ENCODE peak calls at places on chromosomes 11 and 22, in four cellular contexts. One of them, this sample, is unnamed.

GRCh38 chr11:2795491-2795991 is 90.0 kb downstream of the CDKN1C start:
- DNase-seq in psoas muscle: peak; percentile 50
- DNase-seq in AG10803: no peak
- DNase-seq in colonic mucosa: peak; percentile 17
- DNase-seq in this sample: no peak

GRCh38 chr11:71358963-71359567 is 89.1 kb downstream of the DHCR7 start:
- DNase-seq in psoas muscle: no peak
- DNase-seq in AG10803: no peak
- DNase-seq in colonic mucosa: no peak
- DNase-seq in this sample: no peak

GRCh38 chr22:46053563-46054090 is 76.7 kb upstream of the WNT7B start:
- DNase-seq in psoas muscle: peak; percentile 92
- DNase-seq in AG10803: peak; percentile 64
- DNase-seq in colonic mucosa: peak; percentile 89
- DNase-seq in this sample: no peak

GRCh38 chr11:6116638-6117037 is 9.2 kb downstream of the OR56B4 start:
- DNase-seq in psoas muscle: no peak
- DNase-seq in AG10803: no peak
- DNase-seq in colonic mucosa: no peak
- DNase-seq in this sample: no peak

GRCh38 chr11:113847111-113847510 is 28.3 kb downstream of the USP28 start:
- DNase-seq in psoas muscle: no peak
- DNase-seq in AG10803: no peak
- DNase-seq in colonic mucosa: no peak
- DNase-seq in this sample: no peak

GRCh38 chr22:41780714-41781507 is 19.6 kb upstream of the CCDC134 start:
- DNase-seq in psoas muscle: peak; percentile 80
- DNase-seq in AG10803: peak; percentile 56
- DNase-seq in colonic mucosa: peak; percentile 62
- DNase-seq in this sample: no peak

GRCh38 chr22:40183029-40183581 is 5.4 kb downstream of the TNRC6B start:
- DNase-seq in psoas muscle: no peak
- DNase-seq in AG10803: peak; percentile 92
- DNase-seq in colonic mucosa: no peak
- DNase-seq in this sample: peak; percentile 63

GRCh38 chr22:48881326-48881980 is 946.2 kb downstream of the BRD1 start:
- DNase-seq in psoas muscle: peak; percentile 3
- DNase-seq in AG10803: no peak
- DNase-seq in colonic mucosa: no peak
- DNase-seq in this sample: no peak

GRCh38 chr11:74232316-74232950 is 61.3 kb downstream of the PPME1 start:
- DNase-seq in psoas muscle: no peak
- DNase-seq in AG10803: no peak
- DNase-seq in colonic mucosa: no peak
- DNase-seq in this sample: no peak

GRCh38 chr11:76459299-76459698 is 14.5 kb downstream of the EMSY start:
- DNase-seq in psoas muscle: no peak
- DNase-seq in AG10803: no peak
- DNase-seq in colonic mucosa: no peak
- DNase-seq in this sample: no peak

GRCh38 chr11:94855666-94856065 is 87.5 kb downstream of the AMOTL1 start:
- DNase-seq in psoas muscle: no peak
- DNase-seq in AG10803: no peak
- DNase-seq in colonic mucosa: no peak
- DNase-seq in this sample: no peak

GRCh38 chr11:69132301-69132670 is 23.4 kb upstream of the SMIM38 start:
- DNase-seq in psoas muscle: no peak
- DNase-seq in AG10803: no peak
- DNase-seq in colonic mucosa: no peak
- DNase-seq in this sample: no peak

GRCh38 chr22:20054034-20054427 is 26.0 kb upstream of the DGCR8 start:
- DNase-seq in psoas muscle: no peak
- DNase-seq in AG10803: no peak
- DNase-seq in colonic mucosa: no peak
- DNase-seq in this sample: no peak

GRCh38 chr11:94650756-94651155 is 83.6 kb downstream of the PIWIL4 start:
- DNase-seq in psoas muscle: peak; percentile 85
- DNase-seq in AG10803: peak; percentile 96
- DNase-seq in colonic mucosa: peak; percentile 24
- DNase-seq in this sample: peak; percentile 63

GRCh38 chr11:32960553-32961164 is 55.0 kb upstream of the DEPDC7 start:
- DNase-seq in psoas muscle: no peak
- DNase-seq in AG10803: peak; percentile 56
- DNase-seq in colonic mucosa: no peak
- DNase-seq in this sample: peak; percentile 21

DNA sequence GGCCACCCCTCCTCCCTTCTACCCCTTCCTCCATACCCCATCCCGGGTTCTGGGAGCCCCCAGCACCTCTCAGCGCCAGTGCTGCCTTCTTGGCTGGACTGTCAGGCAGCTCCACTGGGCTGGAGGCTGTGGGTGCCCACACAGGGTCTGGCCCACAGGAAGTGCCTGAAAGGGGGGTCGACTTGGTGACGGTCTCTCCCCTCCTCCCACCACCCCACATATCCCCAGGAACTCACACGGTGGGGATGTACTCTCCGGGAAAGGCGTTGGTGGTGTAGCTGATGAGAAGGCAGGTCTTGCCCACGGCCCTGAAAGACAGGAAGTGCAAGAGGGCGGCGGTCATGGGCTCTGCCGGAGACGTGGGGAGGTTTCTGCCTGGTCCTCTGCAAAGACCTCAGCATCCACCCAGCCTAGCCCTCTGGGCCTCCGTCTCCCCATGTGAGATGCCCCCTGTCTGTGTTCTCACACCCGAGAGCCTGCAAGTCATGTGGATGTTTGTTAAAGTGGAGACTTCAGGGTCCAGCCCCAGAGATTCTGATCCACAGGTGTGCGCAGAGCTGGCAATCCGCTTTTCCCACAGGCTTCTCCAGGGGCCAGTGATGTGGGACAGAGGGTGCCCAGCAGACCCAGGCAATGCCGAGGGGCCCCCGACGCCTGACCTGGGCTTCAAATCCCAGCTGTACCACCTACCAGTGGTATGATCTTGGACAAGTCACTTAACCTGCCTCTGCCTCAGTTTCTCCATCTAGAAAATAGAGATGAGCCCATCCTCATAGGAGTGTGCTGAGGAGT is 2.5 kb downstream of the RAC2 start:
- DNase-seq in psoas muscle: peak; percentile 54
- DNase-seq in AG10803: no peak
- DNase-seq in colonic mucosa: no peak
- DNase-seq in this sample: no peak
- TF ChIP-seq CTCF in psoas muscle: no peak
- TF ChIP-seq CTCF in AG10803: no peak
- TF ChIP-seq CTCF in colonic mucosa: no peak
- TF ChIP-seq CTCF in this sample: no peak

GRCh38 chr11:67202045-67202444 is 64.2 kb upstream of the GRK2 start:
- DNase-seq in psoas muscle: no peak
- DNase-seq in AG10803: no peak
- DNase-seq in colonic mucosa: no peak
- DNase-seq in this sample: no peak

GRCh38 chr11:67199751-67200150 is 66.5 kb upstream of the GRK2 start:
- DNase-seq in psoas muscle: no peak
- DNase-seq in AG10803: no peak
- DNase-seq in colonic mucosa: no peak
- DNase-seq in this sample: no peak

DNA sequence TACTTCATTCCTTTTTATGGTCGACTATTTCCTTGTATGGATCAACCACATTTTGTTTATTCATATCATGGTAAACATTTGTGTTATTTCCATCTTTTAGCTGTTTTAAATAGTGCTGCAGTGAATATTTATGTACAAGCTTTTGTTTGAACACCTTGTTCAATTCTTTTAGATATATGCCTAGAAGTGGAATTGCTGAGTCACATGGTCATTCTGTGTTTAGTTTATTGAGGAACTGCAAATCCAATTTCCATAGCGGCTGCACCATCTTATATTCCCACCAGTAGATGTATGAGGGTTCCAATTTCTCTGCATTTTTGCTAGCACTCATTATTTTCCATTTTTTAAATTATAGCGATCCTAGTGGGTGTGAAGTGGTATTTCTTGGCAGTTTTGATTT is 61.4 kb upstream of the GRK2 start:
- DNase-seq in psoas muscle: no peak
- DNase-seq in AG10803: no peak
- DNase-seq in colonic mucosa: no peak
- DNase-seq in this sample: no peak
- H3K4me3 ChIP-seq in psoas muscle: no peak overlapping the region
- H3K4me3 ChIP-seq in AG10803: no peak overlapping the region
- H3K4me3 ChIP-seq in colonic mucosa: no peak overlapping the region
- H3K4me3 ChIP-seq in this sample: no peak overlapping the region

GRCh38 chr22:42930810-42931420 is 73.8 kb upstream of the ARFGAP3 start:
- DNase-seq in psoas muscle: peak; percentile 74
- DNase-seq in AG10803: peak; percentile 76
- DNase-seq in colonic mucosa: no peak
- DNase-seq in this sample: no peak
- TF ChIP-seq CTCF in psoas muscle: peak; percentile 10
- TF ChIP-seq CTCF in AG10803: peak; percentile 33
- TF ChIP-seq CTCF in colonic mucosa: no peak
- TF ChIP-seq CTCF in this sample: no peak

GRCh38 chr22:43147821-43148220 is 3.5 kb upstream of the TSPO start:
- DNase-seq in psoas muscle: no peak
- DNase-seq in AG10803: no peak
- DNase-seq in colonic mucosa: no peak
- DNase-seq in this sample: no peak
- H3K4me3 ChIP-seq in psoas muscle: no peak overlapping the region
- H3K4me3 ChIP-seq in AG10803: no peak overlapping the region
- H3K4me3 ChIP-seq in colonic mucosa: no peak overlapping the region
- H3K4me3 ChIP-seq in this sample: no peak overlapping the region

DNA sequence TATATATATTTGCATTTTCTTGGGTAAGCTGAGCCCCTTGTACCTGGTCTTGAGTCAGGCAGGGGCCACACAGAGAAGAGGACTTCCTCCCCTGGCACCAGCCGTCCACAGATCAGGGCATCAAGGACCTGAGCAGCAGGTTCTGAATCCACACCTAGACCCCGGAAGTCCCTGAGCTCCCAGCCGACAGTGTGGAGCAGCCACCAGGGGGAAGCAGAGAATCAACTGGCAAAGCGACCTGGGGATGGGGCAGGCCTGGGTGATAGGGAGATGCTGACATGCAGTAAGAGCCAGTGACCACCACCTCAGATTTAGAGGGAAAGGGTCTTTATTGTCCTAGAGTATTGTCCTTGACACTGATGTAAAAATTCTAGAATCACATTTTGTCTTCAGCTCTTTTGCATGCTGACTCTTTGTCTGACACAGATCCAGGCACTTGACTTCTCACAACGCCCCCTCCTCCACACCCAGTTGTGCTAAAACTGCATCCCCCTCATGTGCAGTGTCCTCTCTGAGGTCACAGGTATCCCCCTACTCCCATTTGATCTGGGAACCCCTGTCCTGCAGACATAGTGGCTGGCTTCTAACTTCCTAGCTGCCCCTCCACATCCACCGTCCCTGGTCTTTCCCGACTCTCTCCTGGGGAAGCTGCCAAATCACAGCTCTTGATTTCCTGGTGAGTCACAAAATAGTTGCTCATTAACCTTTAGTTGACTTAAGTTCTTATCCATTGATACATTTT is 109.3 kb downstream of the GGTLC2 start:
- DNase-seq in psoas muscle: no peak
- DNase-seq in AG10803: no peak
- DNase-seq in colonic mucosa: peak; percentile 82
- DNase-seq in this sample: no peak
- TF ChIP-seq CTCF in psoas muscle: no peak
- TF ChIP-seq CTCF in AG10803: peak; percentile 60
- TF ChIP-seq CTCF in colonic mucosa: peak; percentile 61
- TF ChIP-seq CTCF in this sample: peak; percentile 72

DNA sequence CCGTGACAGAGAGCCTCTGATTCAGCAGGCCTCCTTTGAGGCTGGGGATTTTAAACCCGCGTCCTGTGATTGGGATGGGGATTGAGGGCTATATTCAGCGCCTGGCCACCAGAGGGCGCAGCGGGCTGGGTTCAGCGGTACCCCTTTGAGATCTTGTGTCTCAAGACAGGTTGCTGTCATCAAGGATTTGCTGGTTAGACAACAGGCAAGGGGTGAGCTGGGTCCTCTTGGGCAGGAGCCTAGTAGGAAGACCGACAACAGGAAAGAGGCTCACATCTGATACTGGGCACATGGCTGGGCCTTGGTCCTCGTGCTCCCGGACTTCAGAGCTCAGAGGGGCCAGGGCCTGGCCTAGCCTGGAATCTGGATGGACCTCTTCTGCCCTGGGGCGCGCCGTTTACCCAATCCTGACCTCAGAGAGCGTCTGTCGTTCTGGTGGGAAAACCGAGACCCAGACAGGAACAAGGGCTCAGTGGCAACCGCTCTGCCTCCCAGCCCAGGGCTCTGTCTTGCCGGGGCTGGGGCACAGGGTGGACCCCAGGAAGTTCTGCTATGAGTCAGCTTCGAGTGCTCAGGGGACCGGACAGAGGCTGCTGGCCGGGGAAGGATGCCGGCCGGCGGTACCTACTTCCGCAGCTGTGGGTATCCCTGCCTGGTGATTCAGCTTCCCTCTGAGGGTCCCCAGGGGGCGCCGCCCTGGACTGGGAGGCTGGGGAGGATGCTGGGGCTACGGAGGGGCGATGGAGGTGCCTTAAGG is 926 bp upstream of the SLC35E4 start:
- DNase-seq in psoas muscle: peak; percentile 95
- DNase-seq in AG10803: peak; percentile 87
- DNase-seq in colonic mucosa: peak; percentile 93
- DNase-seq in this sample: peak; percentile 54
- H3K4me3 ChIP-seq in psoas muscle: peak overlapping the region; percentile 87
- H3K4me3 ChIP-seq in AG10803: peak overlapping the region; percentile 44
- H3K4me3 ChIP-seq in colonic mucosa: peak overlapping the region; percentile 72
- H3K4me3 ChIP-seq in this sample: peak overlapping the region; percentile 42

GRCh38 chr22:22059476-22060002 is 77.0 kb upstream of the TOP3B start:
- DNase-seq in psoas muscle: no peak
- DNase-seq in AG10803: no peak
- DNase-seq in colonic mucosa: no peak
- DNase-seq in this sample: no peak

GRCh38 chr22:22062306-22062793 is 79.8 kb upstream of the TOP3B start:
- DNase-seq in psoas muscle: no peak
- DNase-seq in AG10803: no peak
- DNase-seq in colonic mucosa: no peak
- DNase-seq in this sample: no peak

GRCh38 chr22:22058649-22059475 is 76.3 kb upstream of the TOP3B start:
- DNase-seq in psoas muscle: no peak
- DNase-seq in AG10803: no peak
- DNase-seq in colonic mucosa: no peak
- DNase-seq in this sample: no peak

GRCh38 chr22:22061085-22062077 is 78.8 kb upstream of the TOP3B start:
- DNase-seq in psoas muscle: no peak
- DNase-seq in AG10803: peak; percentile 67
- DNase-seq in colonic mucosa: no peak
- DNase-seq in this sample: no peak

GRCh38 chr22:22060200-22061084 is 77.9 kb upstream of the TOP3B start:
- DNase-seq in psoas muscle: peak; percentile 76
- DNase-seq in AG10803: no peak
- DNase-seq in colonic mucosa: peak; percentile 56
- DNase-seq in this sample: no peak
- TF ChIP-seq CTCF in psoas muscle: peak; percentile 36
- TF ChIP-seq CTCF in AG10803: peak; percentile 50
- TF ChIP-seq CTCF in colonic mucosa: peak; percentile 68
- TF ChIP-seq CTCF in this sample: peak; percentile 72

DNA sequence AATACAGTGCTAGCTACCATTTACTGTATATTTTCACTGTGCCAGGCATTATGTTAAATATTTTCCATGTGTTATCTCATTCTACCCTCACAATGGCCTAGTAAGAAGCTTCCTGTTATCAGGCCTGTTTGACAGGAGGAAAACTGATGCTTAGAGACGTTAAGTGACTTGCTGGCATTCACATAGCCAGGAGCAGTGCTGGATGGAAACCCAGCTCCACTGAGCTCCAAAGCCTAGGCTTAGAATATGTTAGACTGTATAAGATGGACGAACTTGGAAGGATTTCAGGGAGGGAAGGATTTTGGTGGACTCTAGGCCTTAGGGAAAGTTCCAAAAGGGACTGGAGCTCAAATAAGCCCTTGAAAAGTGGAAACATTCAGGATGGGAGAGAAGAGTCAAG is 2.1 kb downstream of the CD44 start:
- DNase-seq in psoas muscle: no peak
- DNase-seq in AG10803: no peak
- DNase-seq in colonic mucosa: no peak
- DNase-seq in this sample: no peak
- H3K4me3 ChIP-seq in psoas muscle: peak overlapping the region; percentile 71
- H3K4me3 ChIP-seq in AG10803: peak overlapping the region; percentile 100
- H3K4me3 ChIP-seq in colonic mucosa: peak overlapping the region; percentile 87
- H3K4me3 ChIP-seq in this sample: peak overlapping the region; percentile 94